ENCODE peak calls at places on chromosomes 1 and 21, in five cellular contexts. One of them, this sample, is unnamed.

GRCh38 chr1:154405762-154406571 is 824 bp downstream of the IL6R start:
- DNase-seq in brain microvascular endothelial cell: peak; percentile 60
- DNase-seq in GM23338: peak; percentile 56
- DNase-seq in PC-3: peak; percentile 86
- DNase-seq in stomach: peak; percentile 77
- DNase-seq in this sample: no peak

GRCh38 chr1:192445849-192446489 is 129.2 kb downstream of the RGS21 start:
- DNase-seq in PC-3: peak; percentile 61
- DNase-seq in brain microvascular endothelial cell: peak; percentile 64
- DNase-seq in stomach: peak; percentile 53
- DNase-seq in GM23338: peak; percentile 56
- DNase-seq in this sample: no peak

GRCh38 chr1:71857862-71858261 is 424.5 kb downstream of the NEGR1 start:
- DNase-seq in brain microvascular endothelial cell: no peak
- DNase-seq in stomach: no peak
- DNase-seq in GM23338: no peak
- DNase-seq in PC-3: no peak
- DNase-seq in this sample: no peak

GRCh38 chr1:109412551-109412950 is 13.7 kb downstream of the PSMA5 start:
- DNase-seq in stomach: no peak
- DNase-seq in GM23338: no peak
- DNase-seq in PC-3: no peak
- DNase-seq in brain microvascular endothelial cell: no peak
- DNase-seq in this sample: no peak

GRCh38 chr1:12402159-12402673 is 172.4 kb downstream of the VPS13D start:
- DNase-seq in brain microvascular endothelial cell: no peak
- DNase-seq in PC-3: no peak
- DNase-seq in stomach: no peak
- DNase-seq in GM23338: no peak
- DNase-seq in this sample: no peak

GRCh38 chr1:233138794-233139544 is 156.6 kb downstream of the PCNX2 start:
- DNase-seq in PC-3: no peak
- DNase-seq in brain microvascular endothelial cell: no peak
- DNase-seq in stomach: no peak
- DNase-seq in GM23338: no peak
- DNase-seq in this sample: no peak

GRCh38 chr1:204350857-204351573 is 8.7 kb downstream of the PLEKHA6 start:
- DNase-seq in brain microvascular endothelial cell: peak; percentile 49
- DNase-seq in PC-3: no peak
- DNase-seq in stomach: peak; percentile 77
- DNase-seq in GM23338: peak; percentile 96
- DNase-seq in this sample: no peak

GRCh38 chr1:22408180-22408579 is 43.5 kb upstream of the ZBTB40 start:
- DNase-seq in PC-3: no peak
- DNase-seq in brain microvascular endothelial cell: no peak
- DNase-seq in stomach: no peak
- DNase-seq in GM23338: no peak
- DNase-seq in this sample: no peak

GRCh38 chr21:31180256-31181088 is 142.2 kb upstream of the KRTAP19-8 start:
- DNase-seq in stomach: no peak
- DNase-seq in GM23338: peak; percentile 69
- DNase-seq in PC-3: peak; percentile 71
- DNase-seq in brain microvascular endothelial cell: peak; percentile 39
- DNase-seq in this sample: no peak

GRCh38 chr1:158246650-158247049 is 7.6 kb upstream of the CD1A start:
- DNase-seq in PC-3: peak; percentile 44
- DNase-seq in stomach: no peak
- DNase-seq in brain microvascular endothelial cell: no peak
- DNase-seq in GM23338: peak; percentile 20
- DNase-seq in this sample: no peak

GRCh38 chr1:5973771-5974170 is 18.5 kb downstream of the NPHP4 start:
- DNase-seq in GM23338: no peak
- DNase-seq in brain microvascular endothelial cell: no peak
- DNase-seq in PC-3: no peak
- DNase-seq in stomach: no peak
- DNase-seq in this sample: no peak

GRCh38 chr1:93905734-93906133 is 3.5 kb downstream of the GCLM start:
- DNase-seq in GM23338: no peak
- DNase-seq in PC-3: no peak
- DNase-seq in brain microvascular endothelial cell: peak; percentile 5
- DNase-seq in stomach: no peak
- DNase-seq in this sample: no peak

GRCh38 chr1:207565546-207566468 is 69.8 kb downstream of the CR1 start:
- DNase-seq in GM23338: peak; percentile 57
- DNase-seq in brain microvascular endothelial cell: peak; percentile 18
- DNase-seq in stomach: no peak
- DNase-seq in PC-3: peak; percentile 76
- DNase-seq in this sample: no peak
- TF ChIP-seq CTCF in GM23338: peak; percentile 72
- TF ChIP-seq CTCF in brain microvascular endothelial cell: peak; percentile 57
- TF ChIP-seq CTCF in stomach: no peak
- TF ChIP-seq CTCF in PC-3: peak; percentile 65
- TF ChIP-seq CTCF in this sample: no peak

DNA sequence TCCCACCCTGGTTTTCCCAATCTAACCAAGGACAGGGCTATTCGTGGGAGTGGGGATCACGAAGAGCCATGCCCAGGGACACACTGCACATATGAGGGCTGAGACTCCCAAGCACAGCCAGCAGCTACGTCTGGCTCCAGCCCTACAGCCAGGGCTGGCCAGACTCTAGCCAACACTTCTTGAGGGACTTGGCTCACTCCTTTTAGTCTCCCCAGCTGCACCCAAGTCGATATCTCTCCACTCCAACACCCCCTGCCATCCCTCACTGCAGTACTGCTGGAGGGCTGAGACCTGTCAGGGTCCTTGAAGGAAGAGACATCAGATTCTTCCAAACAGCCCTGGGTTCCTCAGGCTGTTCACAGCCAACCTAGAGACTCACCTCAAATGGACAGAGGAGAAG is 62.6 kb downstream of the CD46 start:
- DNase-seq in brain microvascular endothelial cell: no peak
- DNase-seq in GM23338: no peak
- DNase-seq in stomach: no peak
- DNase-seq in PC-3: no peak
- DNase-seq in this sample: no peak
- H3K36me3 ChIP-seq in brain microvascular endothelial cell: no peaks in the 10 kb centered on the region
- H3K36me3 ChIP-seq in GM23338: no peaks in the 10 kb centered on the region
- H3K36me3 ChIP-seq in stomach: peaks cover 97% of the 10 kb centered on the region
- H3K36me3 ChIP-seq in PC-3: peaks cover 27% of the 10 kb centered on the region
- H3K36me3 ChIP-seq in this sample: peaks cover 65% of the 10 kb centered on the region

GRCh38 chr1:196143602-196144342 is 464.5 kb downstream of the KCNT2 start:
- DNase-seq in GM23338: peak; percentile 70
- DNase-seq in stomach: no peak
- DNase-seq in brain microvascular endothelial cell: no peak
- DNase-seq in PC-3: peak; percentile 19
- DNase-seq in this sample: no peak
- TF ChIP-seq CTCF in GM23338: peak; percentile 66
- TF ChIP-seq CTCF in stomach: no peak
- TF ChIP-seq CTCF in brain microvascular endothelial cell: peak; percentile 25
- TF ChIP-seq CTCF in PC-3: peak; percentile 45
- TF ChIP-seq CTCF in this sample: no peak

GRCh38 chr1:150954708-150955107 is 19.9 kb downstream of the CERS2 start:
- DNase-seq in brain microvascular endothelial cell: no peak
- DNase-seq in GM23338: no peak
- DNase-seq in PC-3: no peak
- DNase-seq in stomach: no peak
- DNase-seq in this sample: no peak

GRCh38 chr1:150957666-150958065 is 17.0 kb downstream of the CERS2 start:
- DNase-seq in brain microvascular endothelial cell: no peak
- DNase-seq in stomach: no peak
- DNase-seq in PC-3: no peak
- DNase-seq in GM23338: no peak
- DNase-seq in this sample: no peak

GRCh38 chr1:150960646-150961045 is 14.0 kb downstream of the CERS2 start:
- DNase-seq in GM23338: no peak
- DNase-seq in PC-3: no peak
- DNase-seq in stomach: no peak
- DNase-seq in brain microvascular endothelial cell: no peak
- DNase-seq in this sample: no peak

DNA sequence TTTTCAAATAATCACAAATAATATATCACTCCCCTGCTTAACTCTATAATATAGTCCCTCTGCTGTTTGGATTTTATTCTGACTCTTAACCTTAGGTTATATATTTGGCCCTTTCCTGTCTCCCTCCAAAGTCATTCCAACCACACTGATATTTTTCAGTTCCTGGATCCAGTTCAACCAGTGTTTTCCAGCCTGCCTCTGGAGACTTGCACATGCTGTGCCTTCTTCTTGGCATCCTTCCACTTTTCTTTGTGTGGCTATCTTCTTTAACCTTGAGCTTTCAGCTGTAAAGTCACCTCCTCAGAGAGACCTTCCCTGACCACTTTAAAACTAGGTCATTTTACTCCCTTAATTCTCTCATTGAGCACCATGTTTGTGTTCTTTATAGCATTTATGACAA is 19.4 kb downstream of the CERS2 start:
- DNase-seq in brain microvascular endothelial cell: no peak
- DNase-seq in GM23338: no peak
- DNase-seq in stomach: no peak
- DNase-seq in PC-3: no peak
- DNase-seq in this sample: no peak
- H3K36me3 ChIP-seq in brain microvascular endothelial cell: peaks cover 42% of the 10 kb centered on the region
- H3K36me3 ChIP-seq in GM23338: peaks cover 60% of the 10 kb centered on the region
- H3K36me3 ChIP-seq in stomach: peaks cover 100% of the 10 kb centered on the region
- H3K36me3 ChIP-seq in PC-3: peaks cover 28% of the 10 kb centered on the region
- H3K36me3 ChIP-seq in this sample: peaks cover 81% of the 10 kb centered on the region